ENCODE peak calls at places on chromosomes 7 and 10, in seven cellular contexts. O is stimulated activated CD8-positive, alpha-beta memory T cell treated with anti-CD3 and anti-CD28 coated beads, Interleukin-7, amount 100 ng/mL, for 24 hours; R is CD8-positive, alpha-beta T cell; Z is GM13977; U is naive thymus-derived CD4-positive, alpha-beta T cell; B is iPS DF 6.9; D is A549. Q is an unnamed sample.

GRCh38 chr10:11161910-11162309 is 144.2 kb downstream of the CELF2 start:
- DNase-seq in D (no peak), O (no peak), B (no peak), Z (no peak), R (no peak), U (no peak), Q (peak)

GRCh38 chr10:73901261-73901660 is 9.7 kb upstream of the PLAU start:
- DNase-seq in O (no peak), U (no peak), R (no peak), B (no peak), D (no peak), Z (no peak), Q (no peak)

GRCh38 chr10:132418520-132419416 is 21.8 kb downstream of the PWWP2B start:
- DNase-seq in U (no peak), O (no peak), Z (peak), D (peak), B (peak), R (no peak), Q (no peak)

GRCh38 chr7:92158660-92159575 is 20.0 kb downstream of the LRRD1 start:
- DNase-seq in Z (no peak), B (no peak), D (no peak), O (no peak), R (no peak), U (no peak), Q (no peak)

GRCh38 chr10:99234067-99234738 is 1.4 kb downstream of the HPSE2 start:
- DNase-seq in R (no peak), U (peak), O (no peak), Z (peak), B (no peak), D (peak), Q (peak)

GRCh38 chr7:105791926-105792325 is 84.5 kb downstream of the ATXN7L1 start:
- DNase-seq in B (no peak), U (no peak), R (no peak), O (no peak), D (no peak), Z (no peak), Q (no peak)

GRCh38 chr10:113000876-113001598 is 51.0 kb downstream of the TCF7L2 start:
- DNase-seq in O (no peak), B (no peak), D (no peak), R (no peak), U (no peak), Z (no peak), Q (no peak)

GRCh38 chr10:31803606-31804195 is 124.9 kb downstream of the ARHGAP12 start:
- DNase-seq in R (no peak), Z (no peak), D (no peak), U (no peak), O (no peak), B (no peak), Q (no peak)